ENCODE peak calls at places on chromosome 15, in eight cellular contexts. V is left cardiac atrium, J is cardiac muscle cell, O is ACHN, C is GM23338, F is dorsolateral prefrontal cortex, H is stromal cell of bone marrow, S is NCI-H1092 treated with DMSO at 0.1 percent for 48 hours. U is an unnamed sample.

GRCh38 chr15:53454535-53454842 is 305.0 kb downstream of the WDR72 start:
- DNase-seq in S (no peak), O (no peak), H (no peak), J (no peak), V (no peak), F (no peak), C (no peak), U (no peak)

GRCh38 chr15:33086500-33087141 is 107.9 kb downstream of the FMN1 start:
- DNase-seq in O (peak; percentile 52), S (peak; percentile 27), C (peak; percentile 70), J (peak; percentile 77), F (no peak), V (no peak), H (peak; percentile 75), U (peak; percentile 83)

GRCh38 chr15:71379893-71380292 is 264.6 kb downstream of the THSD4 start:
- DNase-seq in C (no peak), V (no peak), F (no peak), H (no peak), O (no peak), J (no peak), S (no peak), U (no peak)

GRCh38 chr15:79208179-79208578 is 74.3 kb upstream of the ANKRD34C start:
- DNase-seq in S (no peak), O (no peak), F (no peak), H (no peak), C (no peak), J (no peak), V (no peak), U (no peak)

GRCh38 chr15:25189551-25189950 is 234.8 kb downstream of the SNRPN start:
- DNase-seq in J (no peak), O (no peak), H (no peak), C (no peak), V (no peak), S (no peak), F (no peak), U (no peak)

GRCh38 chr15:24292837-24293236 is 382.7 kb upstream of the NPAP1 start:
- DNase-seq in S (no peak), F (no peak), O (no peak), H (no peak), J (no peak), V (no peak), C (no peak), U (no peak)

GRCh38 chr15:69590932-69591524 is 138.4 kb downstream of the RPLP1 start:
- DNase-seq in C (no peak), J (no peak), V (no peak), S (no peak), O (no peak), F (no peak), H (no peak), U (no peak)

GRCh38 chr15:96064351-96064756 is 266.1 kb upstream of the NR2F2 start:
- DNase-seq in H (no peak), J (peak; percentile 65), S (no peak), V (no peak), C (peak; percentile 19), O (no peak), F (no peak), U (peak; percentile 58)

GRCh38 chr15:95912280-95912625 is 418.2 kb upstream of the NR2F2 start:
- DNase-seq in C (peak; percentile 63), S (no peak), O (no peak), F (no peak), H (no peak), V (no peak), J (no peak), U (no peak)

GRCh38 chr15:33013827-33014445 is 180.6 kb downstream of the FMN1 start:
- DNase-seq in C (no peak), S (no peak), O (no peak), F (no peak), V (no peak), H (peak; percentile 51), J (peak; percentile 43), U (peak; percentile 74)

GRCh38 chr15:65476942-65477341 is 40.5 kb downstream of the DPP8 start:
- DNase-seq in V (no peak), C (no peak), F (no peak), J (peak; percentile 81), S (no peak), H (peak; percentile 72), O (no peak), U (peak; percentile 89)

GRCh38 chr15:82642656-82643055 is 4.5 kb downstream of the CPEB1 start:
- DNase-seq in J (no peak), O (no peak), C (no peak), S (no peak), H (no peak), V (no peak), F (no peak), U (no peak)

GRCh38 chr15:48370460-48370859 is 39.2 kb downstream of the DUT start:
- DNase-seq in S (no peak), C (no peak), O (no peak), H (peak; percentile 97), V (no peak), F (no peak), J (peak; percentile 52), U (peak; percentile 97)

GRCh38 chr15:59355730-59356129 is 16.9 kb downstream of the MYO1E start:
- DNase-seq in V (no peak), S (no peak), H (no peak), J (no peak), C (no peak), F (no peak), O (no peak), U (no peak)

GRCh38 chr15:40087991-40088928 is 20.4 kb downstream of the BMF start:
- DNase-seq in J (no peak), F (no peak), V (peak; percentile 52), H (no peak), S (no peak), O (no peak), C (no peak), U (no peak)

GRCh38 chr15:90099072-90099867 is 3.0 kb downstream of the IDH2 start:
- DNase-seq in J (no peak), S (no peak), V (no peak), C (peak; percentile 9), H (no peak), O (no peak), F (no peak), U (no peak)

GRCh38 chr15:59587085-59587826 is 24.3 kb upstream of the GCNT3 start:
- DNase-seq in S (peak; percentile 7), C (no peak), V (no peak), J (no peak), O (no peak), H (no peak), F (no peak), U (no peak)

GRCh38 chr15:85581495-85581894 is 201.1 kb downstream of the AKAP13 start:
- DNase-seq in J (peak; percentile 53), V (peak; percentile 66), C (no peak), O (no peak), H (no peak), S (no peak), F (no peak), U (peak; percentile 28)

GRCh38 chr15:78168591-78168990 is 19.4 kb downstream of the IDH3A start:
- DNase-seq in V (no peak), O (no peak), H (no peak), C (no peak), S (no peak), J (no peak), F (no peak), U (no peak)

GRCh38 chr15:41513282-41514227 is at the start of gene LTK:
- DNase-seq in J (no peak), O (no peak), V (peak; percentile 44), C (peak; percentile 78), S (no peak), H (no peak), F (no peak), U (no peak)

GRCh38 chr15:77870195-77871065 is 207.1 kb downstream of the TBC1D2B start:
- DNase-seq in H (no peak), O (peak; percentile 60), S (peak; percentile 32), V (peak; percentile 62), C (peak; percentile 90), J (peak; percentile 69), F (peak; percentile 72), U (peak; percentile 58)

GRCh38 chr15:29324746-29325145 is 55.1 kb upstream of the NSMCE3 start:
- DNase-seq in C (no peak), V (no peak), H (no peak), F (no peak), O (no peak), S (no peak), J (peak; percentile 25), U (no peak)

GRCh38 chr15:58552505-58553364 is 120.9 kb downstream of the LIPC start:
- DNase-seq in O (no peak), V (no peak), F (no peak), H (no peak), C (no peak), S (no peak), J (peak; percentile 72), U (peak; percentile 62)

GRCh38 chr15:43483306-43484128 is 9.4 kb downstream of the TP53BP1 start:
- DNase-seq in J (peak; percentile 51), O (peak; percentile 24), C (peak; percentile 7), F (no peak), H (no peak), S (no peak), V (no peak), U (peak; percentile 50)

GRCh38 chr15:78390242-78390641 is 47.8 kb upstream of the IREB2 start:
- DNase-seq in V (no peak), S (no peak), H (no peak), O (no peak), C (no peak), J (no peak), F (no peak), U (no peak)

GRCh38 chr15:75712668-75713337 is at the start of gene CSPG4:
- DNase-seq in H (peak; percentile 41), J (peak; percentile 76), C (peak; percentile 84), F (no peak), O (peak; percentile 16), S (no peak), V (peak; percentile 78), U (peak; percentile 53)

GRCh38 chr15:50940506-50940905 is 32.0 kb downstream of the AP4E1 start:
- DNase-seq in V (no peak), H (no peak), O (no peak), C (no peak), F (no peak), S (no peak), J (peak; percentile 42), U (peak; percentile 65)

GRCh38 chr15:65937476-65937875 is 68.2 kb downstream of the RAB11A start:
- DNase-seq in C (no peak), J (no peak), V (no peak), S (peak; percentile 86), F (peak; percentile 48), O (no peak), H (no peak), U (peak; percentile 40)

GRCh38 chr15:74227968-74228722 is 8.0 kb upstream of the CCDC33 start:
- DNase-seq in H (no peak), V (peak; percentile 38), F (no peak), J (peak; percentile 81), O (no peak), C (no peak), S (peak; percentile 83), U (peak; percentile 31)

GRCh38 chr15:52378746-52379394 is 83.3 kb upstream of the MYO5C start:
- DNase-seq in V (no peak), H (no peak), J (no peak), S (no peak), O (no peak), F (no peak), C (no peak), U (no peak)

GRCh38 chr15:67049351-67050044 is 15.9 kb upstream of the SMAD3 start:
- DNase-seq in H (peak; percentile 55), F (peak; percentile 27), O (peak; percentile 58), C (no peak), J (peak; percentile 58), S (no peak), V (no peak), U (peak; percentile 87)

GRCh38 chr15:31511707-31512310 is 185.2 kb downstream of the KLF13 start:
- DNase-seq in C (peak; percentile 30), J (no peak), O (no peak), H (no peak), S (no peak), V (no peak), F (no peak), U (no peak)

GRCh38 chr15:84961114-84961452 is 20.6 kb upstream of the PDE8A start:
- DNase-seq in S (no peak), H (no peak), F (no peak), V (no peak), C (peak; percentile 31), O (peak; percentile 64), J (peak; percentile 77), U (peak; percentile 32)

GRCh38 chr15:41494922-41495735 is 1.5 kb downstream of the ITPKA start:
- DNase-seq in C (peak; percentile 74), O (no peak), V (no peak), F (no peak), S (no peak), J (no peak), H (no peak), U (no peak)

U was measured in fibroblast of mammary gland.